ENCODE peak calls at places on chromosomes 13 and 19, in seven cellular contexts. Q is kidney epithelial cell; I is activated CD4-positive, alpha-beta T cell treated with anti-CD3 and anti-CD28 coated beads, Interleukin-2, amount 10 ng/mL, durations not matched to agents 7 days and 5 days; V is fibroblast of the conjunctiva; U is CD8-positive, alpha-beta T cell; R is activated effector memory CD4-positive, alpha-beta T cell treated with Interleukin-2 at 50 U/mL for 16 hours; C is NCI-H1436. M is an unnamed sample.

GRCh38 chr13:48859168-48860105 is 116.3 kb upstream of the FNDC3A start:
- DNase-seq in V (no peak), I (no peak), U (no peak), R (no peak), C (no peak), Q (no peak), M (no peak)

GRCh38 chr19:38433268-38433733 is at the start of gene RYR1:
- DNase-seq in Q (no peak), R (peak), C (no peak), V (no peak), U (peak), I (peak), M (peak)

GRCh38 chr19:5914946-5915781 is 1.1 kb downstream of the CAPS start:
- DNase-seq in U (no peak), C (no peak), Q (no peak), V (no peak), I (no peak), R (no peak), M (no peak)

GRCh38 chr13:113965383-113965874 is 8.4 kb downstream of the C13orf46 start:
- DNase-seq in I (no peak), C (no peak), U (no peak), V (no peak), Q (no peak), R (no peak), M (no peak)

GRCh38 chr13:31138515-31138914 is 23.2 kb downstream of the HSPH1 start:
- DNase-seq in U (no peak), Q (no peak), C (no peak), R (no peak), I (no peak), V (no peak), M (no peak)

GRCh38 chr13:42107006-42107405 is 58.6 kb downstream of the DGKH start:
- DNase-seq in I (no peak), U (no peak), R (no peak), Q (no peak), V (no peak), C (no peak), M (no peak)

GRCh38 chr19:2461751-2462634 is 5.2 kb upstream of the LMNB2 start:
- DNase-seq in C (peak), U (peak), V (no peak), R (peak), Q (no peak), I (peak), M (peak)

GRCh38 chr13:35475960-35476943 is at the start of gene MAB21L1:
- DNase-seq in I (peak), U (no peak), V (peak), Q (no peak), C (no peak), R (no peak), M (no peak)

GRCh38 chr19:18089726-18090125 is 3.0 kb upstream of the IL12RB1 start:
- DNase-seq in Q (no peak), R (no peak), V (no peak), I (no peak), U (no peak), C (no peak), M (no peak)

GRCh38 chr19:58091251-58091995 is 6.6 kb downstream of the ZSCAN18 start:
- DNase-seq in R (no peak), C (no peak), I (no peak), Q (no peak), U (no peak), V (no peak), M (no peak)

GRCh38 chr13:101654916-101655315 is 202.4 kb downstream of the ITGBL1 start:
- DNase-seq in C (no peak), I (no peak), U (no peak), R (no peak), Q (no peak), V (no peak), M (no peak)

GRCh38 chr19:42092350-42092749 is 16.4 kb downstream of the ZNF574 start:
- DNase-seq in R (peak), Q (no peak), U (peak), C (peak), V (no peak), I (peak), M (peak)

GRCh38 chr13:86446311-86446710 is 647.1 kb upstream of the SLITRK6 start:
- DNase-seq in V (peak), U (no peak), I (no peak), Q (no peak), R (no peak), C (no peak), M (no peak)

GRCh38 chr13:112970552-112971287 is 1.7 kb downstream of the MCF2L start:
- DNase-seq in I (no peak), R (no peak), U (no peak), Q (no peak), C (no peak), V (no peak), M (no peak)

GRCh38 chr19:7618771-7619510 is 10.4 kb downstream of the XAB2 start:
- DNase-seq in R (no peak), V (no peak), U (no peak), C (no peak), I (no peak), Q (no peak), M (no peak)

GRCh38 chr19:48424694-48425219 is 21.0 kb upstream of the GRWD1 start:
- DNase-seq in U (no peak), I (no peak), R (no peak), C (no peak), V (no peak), Q (no peak), M (peak)

GRCh38 chr13:42101821-42102580 is 53.6 kb downstream of the DGKH start:
- DNase-seq in V (no peak), R (no peak), I (no peak), U (no peak), C (no peak), Q (no peak), M (no peak)

GRCh38 chr19:35357867-35358573 is at the start of gene FFAR3:
- DNase-seq in R (no peak), C (no peak), Q (no peak), V (peak), U (no peak), I (no peak), M (no peak)

GRCh38 chr13:44734204-44734707 is 158.1 kb upstream of the TSC22D1 start:
- DNase-seq in I (no peak), V (peak), R (no peak), Q (no peak), U (no peak), C (no peak), M (no peak)

GRCh38 chr13:99523838-99524237 is 22.6 kb downstream of the TM9SF2 start:
- DNase-seq in I (no peak), V (no peak), U (no peak), R (no peak), C (no peak), Q (no peak), M (no peak)

GRCh38 chr13:28530729-28531194 is 35.8 kb upstream of the FLT1 start:
- DNase-seq in I (no peak), V (peak), U (no peak), C (no peak), Q (no peak), R (no peak), M (no peak)

GRCh38 chr19:21835810-21836444 is at the start of gene ZNF43:
- DNase-seq in R (peak), V (peak), U (peak), Q (peak), I (peak), C (peak), M (peak)

GRCh38 chr13:113837554-113838355 is 26.1 kb downstream of the GAS6 start:
- DNase-seq in C (no peak), U (no peak), R (no peak), Q (peak), I (no peak), V (peak), M (no peak)

GRCh38 chr13:111210488-111210887 is 95.4 kb downstream of the ARHGEF7 start:
- DNase-seq in I (no peak), R (no peak), U (no peak), C (no peak), Q (peak), V (peak), M (no peak)

GRCh38 chr19:30183807-30184490 is 188.2 kb upstream of the ZNF536 start:
- DNase-seq in Q (no peak), I (no peak), R (no peak), U (no peak), V (no peak), C (no peak), M (no peak)

GRCh38 chr19:30090476-30090875 is 148.4 kb downstream of the URI1 start:
- DNase-seq in I (no peak), Q (no peak), V (no peak), R (no peak), U (no peak), C (no peak), M (no peak)